ENCODE peak calls at places on chromosomes 13 and 19, in nine cellular contexts. D, C, X, R, Y, I, N, G and M are unnamed samples.

GRCh38 chr19:30631035-30631375 is 258.8 kb downstream of the ZNF536 start:
- DNase-seq in D (no peak), C (no peak), X (no peak), R (no peak), Y (peak), I (no peak), N (no peak), G (no peak), M (no peak)

GRCh38 chr19:3544742-3545668 is 6.0 kb downstream of the TEKTIP1 start:
- DNase-seq in D (peak), C (no peak), X (peak), R (peak), Y (peak), I (peak), N (peak), G (peak), M (no peak)

GRCh38 chr13:40910324-40911050 is 108.6 kb downstream of the ELF1 start:
- DNase-seq in D (no peak), C (no peak), X (no peak), R (no peak), Y (no peak), I (peak), N (no peak), G (no peak), M (no peak)

GRCh38 chr19:39941615-39942507 is 7.4 kb upstream of the FCGBP start:
- DNase-seq in D (peak), C (no peak), X (no peak), R (no peak), Y (no peak), I (no peak), N (no peak), G (peak), M (peak)

GRCh38 chr19:28980236-28980868 is 232.6 kb downstream of the UQCRFS1 start:
- DNase-seq in D (no peak), C (no peak), X (peak), R (peak), Y (no peak), I (peak), N (no peak), G (no peak), M (no peak)

GRCh38 chr19:55095260-55096060 is 19.8 kb downstream of the EPS8L1 start:
- DNase-seq in D (no peak), C (no peak), X (peak), R (peak), Y (no peak), I (no peak), N (no peak), G (no peak), M (no peak)

GRCh38 chr13:102658678-102659077 is 36.2 kb downstream of the METTL21C start:
- DNase-seq in D (no peak), C (no peak), X (no peak), R (no peak), Y (no peak), I (no peak), N (no peak), G (no peak), M (peak)

GRCh38 chr13:90882551-90882950 is 464.9 kb upstream of the MIR17HG start:
- DNase-seq in D (no peak), C (no peak), X (no peak), R (no peak), Y (no peak), I (no peak), N (no peak), G (no peak), M (no peak)

GRCh38 chr19:16232568-16232967 is 34.9 kb downstream of the AP1M1 start:
- DNase-seq in D (no peak), C (no peak), X (peak), R (peak), Y (no peak), I (no peak), N (no peak), G (no peak), M (no peak)

GRCh38 chr19:2589441-2589840 is 113.1 kb downstream of the GNG7 start:
- DNase-seq in D (no peak), C (no peak), X (peak), R (no peak), Y (no peak), I (no peak), N (no peak), G (no peak), M (no peak)

GRCh38 chr13:103356226-103356864 is 290.1 kb upstream of the SLC10A2 start:
- DNase-seq in D (no peak), C (no peak), X (no peak), R (no peak), Y (no peak), I (no peak), N (no peak), G (no peak), M (no peak)

GRCh38 chr19:34459614-34460013 is 21.9 kb upstream of the WTIP start:
- DNase-seq in D (no peak), C (no peak), X (no peak), R (no peak), Y (no peak), I (no peak), N (no peak), G (no peak), M (no peak)

GRCh38 chr13:44854264-44855060 is 134.8 kb downstream of the NUFIP1 start:
- DNase-seq in D (peak), C (no peak), X (no peak), R (no peak), Y (no peak), I (no peak), N (peak), G (no peak), M (no peak)

GRCh38 chr19:6868341-6868740 is 19.0 kb upstream of the ADGRE1 start:
- DNase-seq in D (peak), C (no peak), X (no peak), R (no peak), Y (no peak), I (no peak), N (no peak), G (no peak), M (no peak)

GRCh38 chr19:6865849-6866248 is 21.5 kb upstream of the ADGRE1 start:
- DNase-seq in D (no peak), C (no peak), X (no peak), R (no peak), Y (no peak), I (no peak), N (no peak), G (no peak), M (no peak)

GRCh38 chr19:6866646-6867255 is 20.6 kb upstream of the ADGRE1 start:
- DNase-seq in D (no peak), C (no peak), X (no peak), R (no peak), Y (no peak), I (no peak), N (no peak), G (no peak), M (no peak)

GRCh38 chr19:6861683-6862286 is 25.6 kb upstream of the ADGRE1 start:
- DNase-seq in D (no peak), C (no peak), X (no peak), R (no peak), Y (no peak), I (no peak), N (no peak), G (no peak), M (no peak)

DNA sequence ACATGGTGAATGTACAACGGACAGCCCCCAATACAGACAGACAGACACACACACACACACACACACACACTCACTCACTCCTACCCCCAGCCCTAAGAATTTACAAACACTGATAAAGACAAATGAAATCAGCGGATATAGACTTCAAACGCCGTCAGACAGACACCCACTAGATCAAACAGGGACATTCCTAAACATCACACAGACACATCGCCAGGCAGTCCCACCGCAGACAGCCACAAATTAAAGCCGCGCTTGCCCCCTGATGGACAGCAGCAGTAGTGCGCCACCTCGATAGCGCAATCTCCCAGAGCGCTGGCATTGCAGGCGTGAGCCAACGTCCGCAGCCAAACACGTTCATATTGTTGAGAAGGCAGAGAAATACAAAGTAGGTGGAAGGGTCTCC is 24.7 kb upstream of the ADGRE1 start:
- DNase-seq in D (peak), C (peak), X (peak), R (peak), Y (peak), I (peak), N (peak), G (peak), M (peak)
- H3K4me3 ChIP-seq in D (no peak), C (peak), X (no peak), R (peak), Y (no peak), I (peak), N (peak), G (peak), M (peak)

GRCh38 chr13:42967660-42968059 is 24.4 kb downstream of the EPSTI1 start:
- DNase-seq in D (no peak), C (no peak), X (no peak), R (no peak), Y (no peak), I (no peak), N (no peak), G (no peak), M (no peak)
- H3K4me3 ChIP-seq in D (no peak), C (no peak), X (no peak), R (no peak), Y (no peak), I (no peak), N (no peak), G (no peak), M (no peak)

GRCh38 chr19:1261512-1261862 is 7.6 kb upstream of the CIRBP start:
- DNase-seq in D (peak), C (no peak), X (peak), R (peak), Y (no peak), I (no peak), N (peak), G (no peak), M (no peak)

GRCh38 chr19:1263198-1263597 is 5.9 kb upstream of the CIRBP start:
- DNase-seq in D (no peak), C (no peak), X (no peak), R (no peak), Y (no peak), I (no peak), N (peak), G (peak), M (no peak)

GRCh38 chr19:1261863-1262686 is 7.1 kb upstream of the CIRBP start:
- DNase-seq in D (peak), C (no peak), X (no peak), R (peak), Y (no peak), I (peak), N (peak), G (peak), M (no peak)

GRCh38 chr19:1260749-1261511 is 8.2 kb upstream of the CIRBP start:
- DNase-seq in D (peak), C (no peak), X (peak), R (peak), Y (peak), I (peak), N (peak), G (peak), M (peak)

DNA sequence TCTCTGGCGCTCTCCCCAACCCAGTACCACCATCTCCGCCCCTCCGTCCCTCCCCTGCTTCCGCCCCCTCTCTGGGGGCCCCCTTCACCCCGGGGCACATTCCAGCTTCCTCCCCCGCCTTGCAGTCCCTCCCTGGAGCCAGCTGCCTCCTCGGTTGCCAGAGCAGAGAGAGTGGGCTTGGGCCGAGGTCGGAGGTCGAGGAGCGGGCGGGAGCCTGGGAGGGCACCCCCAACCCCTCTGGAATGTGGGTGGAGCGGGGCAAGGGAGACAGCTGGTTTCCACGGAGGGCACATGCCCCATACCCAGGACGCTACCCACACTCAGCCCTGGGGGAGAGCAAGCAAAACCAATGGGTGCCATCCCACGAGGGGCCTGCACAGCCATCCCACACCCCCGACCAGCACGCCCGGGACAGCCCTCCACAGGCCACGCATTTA is 6.4 kb upstream of the CIRBP start:
- DNase-seq in D (peak), C (no peak), X (peak), R (peak), Y (no peak), I (no peak), N (peak), G (no peak), M (no peak)
- H3K4me3 ChIP-seq in D (no peak), C (peak), X (peak), R (peak), Y (no peak), I (no peak), N (no peak), G (peak), M (peak)

GRCh38 chr19:18290250-18291018 is 9.0 kb upstream of the JUND start:
- DNase-seq in D (no peak), C (no peak), X (no peak), R (peak), Y (no peak), I (no peak), N (no peak), G (peak), M (no peak)
- H3K4me3 ChIP-seq in D (no peak), C (no peak), X (peak), R (no peak), Y (no peak), I (no peak), N (no peak), G (no peak), M (no peak)

GRCh38 chr19:38877781-38878574 is at the start of gene RINL:
- DNase-seq in D (no peak), C (no peak), X (peak), R (peak), Y (no peak), I (no peak), N (peak), G (peak), M (no peak)
- H3K4me3 ChIP-seq in D (no peak), C (no peak), X (peak), R (no peak), Y (no peak), I (no peak), N (no peak), G (peak), M (no peak)

GRCh38 chr19:32914879-32915278 is 45.3 kb upstream of the SLC7A9 start:
- DNase-seq in D (no peak), C (no peak), X (no peak), R (no peak), Y (no peak), I (peak), N (no peak), G (no peak), M (no peak)

GRCh38 chr19:32916969-32917611 is 47.5 kb upstream of the SLC7A9 start:
- DNase-seq in D (no peak), C (no peak), X (peak), R (peak), Y (no peak), I (no peak), N (no peak), G (no peak), M (no peak)

GRCh38 chr19:32919365-32919764 is 49.8 kb upstream of the SLC7A9 start:
- DNase-seq in D (no peak), C (no peak), X (no peak), R (no peak), Y (no peak), I (no peak), N (no peak), G (no peak), M (no peak)

GRCh38 chr19:32921624-32922023 is 50.1 kb downstream of the CEP89 start:
- DNase-seq in D (no peak), C (no peak), X (no peak), R (no peak), Y (no peak), I (no peak), N (no peak), G (no peak), M (no peak)

GRCh38 chr19:32917612-32917996 is 48.0 kb upstream of the SLC7A9 start:
- DNase-seq in D (no peak), C (no peak), X (peak), R (peak), Y (no peak), I (no peak), N (no peak), G (no peak), M (no peak)
- H3K4me3 ChIP-seq in D (no peak), C (no peak), X (no peak), R (no peak), Y (no peak), I (no peak), N (no peak), G (no peak), M (no peak)

GRCh38 chr13:24271231-24271610 is 38.2 kb upstream of the C1QTNF9 start:
- DNase-seq in D (no peak), C (no peak), X (no peak), R (no peak), Y (no peak), I (no peak), N (no peak), G (no peak), M (no peak)

GRCh38 chr13:24271611-24272451 is 37.5 kb upstream of the C1QTNF9 start:
- DNase-seq in D (peak), C (peak), X (no peak), R (no peak), Y (no peak), I (peak), N (peak), G (peak), M (peak)

GRCh38 chr13:24269803-24270202 is 39.6 kb upstream of the C1QTNF9 start:
- DNase-seq in D (no peak), C (no peak), X (no peak), R (no peak), Y (no peak), I (peak), N (no peak), G (no peak), M (no peak)

GRCh38 chr13:24272452-24273161 is 36.8 kb upstream of the C1QTNF9 start:
- DNase-seq in D (no peak), C (no peak), X (no peak), R (no peak), Y (no peak), I (no peak), N (no peak), G (no peak), M (no peak)

GRCh38 chr13:24270639-24271131 is 38.7 kb upstream of the C1QTNF9 start:
- DNase-seq in D (peak), C (no peak), X (peak), R (no peak), Y (no peak), I (peak), N (peak), G (peak), M (no peak)
- H3K4me3 ChIP-seq in D (no peak), C (no peak), X (no peak), R (no peak), Y (peak), I (peak), N (peak), G (peak), M (peak)

DNA sequence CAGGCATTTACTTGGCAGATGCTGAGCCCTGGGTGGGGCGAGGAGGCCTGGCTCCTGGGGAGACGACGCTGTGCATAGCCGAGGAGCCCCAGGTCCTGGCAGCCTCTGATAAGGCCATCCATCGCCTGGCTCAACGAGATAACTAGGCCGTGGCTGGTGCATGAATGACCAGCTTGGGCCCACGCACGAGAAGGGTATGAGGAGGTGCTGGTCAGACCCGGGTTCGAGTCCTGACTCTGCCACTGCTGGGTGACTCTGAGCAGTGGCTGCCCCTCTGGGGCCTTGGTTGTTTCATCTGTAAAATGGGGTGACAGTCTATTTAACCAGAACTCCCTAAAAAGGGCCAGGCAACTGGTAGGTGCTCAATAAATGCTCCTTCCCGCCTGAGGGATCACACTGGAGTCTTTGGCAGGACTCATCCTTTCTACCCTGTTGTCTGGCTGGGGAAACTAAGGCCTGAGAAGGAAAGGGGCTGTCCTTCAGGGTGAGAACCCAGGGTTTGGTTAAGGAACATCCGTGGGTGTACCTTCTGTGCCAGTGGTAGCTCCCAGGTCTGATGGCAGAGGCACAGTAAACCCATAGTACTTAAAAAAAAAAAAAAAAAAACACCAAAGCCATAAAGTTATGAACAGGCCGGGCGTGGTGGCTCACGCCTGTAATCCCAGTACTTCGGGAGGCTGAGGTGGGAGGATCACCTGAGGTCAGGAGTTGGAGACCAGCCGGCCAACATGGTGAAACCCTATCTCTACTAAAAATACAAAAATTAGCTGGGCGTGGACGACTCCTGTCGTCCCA is 8.1 kb upstream of the ARRDC2 start:
- DNase-seq in D (no peak), C (no peak), X (no peak), R (peak), Y (no peak), I (no peak), N (no peak), G (no peak), M (no peak)
- H3K4me3 ChIP-seq in D (no peak), C (no peak), X (peak), R (no peak), Y (no peak), I (no peak), N (no peak), G (no peak), M (no peak)

GRCh38 chr13:73038064-73038463 is 20.7 kb upstream of the KLF5 start:
- DNase-seq in D (no peak), C (no peak), X (peak), R (no peak), Y (no peak), I (no peak), N (no peak), G (no peak), M (no peak)

GRCh38 chr13:73039201-73040108 is 19.4 kb upstream of the KLF5 start:
- DNase-seq in D (no peak), C (no peak), X (peak), R (peak), Y (no peak), I (peak), N (no peak), G (no peak), M (no peak)

GRCh38 chr13:73035660-73036059 is 23.1 kb upstream of the KLF5 start:
- DNase-seq in D (no peak), C (no peak), X (peak), R (no peak), Y (no peak), I (no peak), N (no peak), G (no peak), M (no peak)

GRCh38 chr13:73036566-73036965 is 22.2 kb upstream of the KLF5 start:
- DNase-seq in D (no peak), C (no peak), X (no peak), R (no peak), Y (no peak), I (no peak), N (no peak), G (no peak), M (no peak)

GRCh38 chr13:73034901-73035300 is 23.9 kb upstream of the KLF5 start:
- DNase-seq in D (no peak), C (no peak), X (no peak), R (no peak), Y (no peak), I (no peak), N (no peak), G (no peak), M (no peak)
- H3K4me3 ChIP-seq in D (no peak), C (no peak), X (no peak), R (no peak), Y (no peak), I (no peak), N (no peak), G (no peak), M (no peak)